ENCODE peak calls at places on chromosomes 16 and 17, in seven cellular contexts. S is OCI-M1, T is kidney epithelial cell, R is B cell, X is Daoy, I is A549, Q is GM06990. V is an unnamed sample.

GRCh38 chr16:47731252-47731651 is 270.1 kb downstream of the PHKB start:
- DNase-seq in I (no peak), X (peak), R (no peak), T (peak), S (no peak), Q (no peak), V (no peak)

GRCh38 chr17:1787301-1787902 is 25.5 kb downstream of the SERPINF1 start:
- DNase-seq in Q (no peak), T (peak), I (peak), X (peak), S (no peak), R (no peak), V (no peak)

GRCh38 chr16:59591480-59591879 is 857.4 kb upstream of the GOT2 start:
- DNase-seq in R (no peak), I (no peak), Q (no peak), T (no peak), S (peak), X (no peak), V (no peak)

GRCh38 chr16:85190572-85190971 is 78.3 kb upstream of the CIBAR2 start:
- DNase-seq in Q (no peak), R (no peak), S (no peak), T (no peak), I (no peak), X (no peak), V (no peak)

GRCh38 chr17:17679243-17679642 is 2.0 kb upstream of the RAI1 start:
- DNase-seq in R (no peak), Q (no peak), S (no peak), T (no peak), I (no peak), X (no peak), V (no peak)

GRCh38 chr16:9625122-9625521 is 533.7 kb downstream of the HAPSTR1 start:
- DNase-seq in T (no peak), X (no peak), S (no peak), Q (no peak), R (no peak), I (no peak), V (no peak)

GRCh38 chr17:73759324-73760185 is 115.3 kb upstream of the SDK2 start:
- DNase-seq in T (no peak), S (no peak), R (no peak), X (no peak), I (no peak), Q (no peak), V (no peak)

GRCh38 chr16:19696312-19696711 is 21.7 kb downstream of the KNOP1 start:
- DNase-seq in S (peak), T (no peak), R (no peak), Q (no peak), X (peak), I (peak), V (no peak)

V was measured in OCI-LY7.